ENCODE peak calls at places on chromosomes 6 and 20, in five cellular contexts. X is adipocyte, Y is NCI-H2081, F is mesendoderm, D is substantia nigra. B is an unnamed sample.

GRCh38 chr6:139253656-139254055 is 38.1 kb downstream of the TXLNB start:
- DNase-seq in X (no peak), Y (no peak), F (no peak), D (no peak), B (no peak)

GRCh38 chr6:151389640-151390275 is 1.6 kb downstream of the ZBTB2 start:
- DNase-seq in X (peak), Y (peak), F (peak), D (no peak), B (no peak)

GRCh38 chr6:2725999-2726567 is 24.6 kb downstream of the MYLK4 start:
- DNase-seq in X (peak), Y (no peak), F (peak), D (no peak), B (no peak)

GRCh38 chr6:112254921-112255320 is 554 bp upstream of the LAMA4 start:
- DNase-seq in X (no peak), Y (no peak), F (no peak), D (no peak), B (no peak)

GRCh38 chr20:32918296-32918695 is 59.6 kb downstream of the EFCAB8 start:
- DNase-seq in X (no peak), Y (no peak), F (no peak), D (no peak), B (no peak)

GRCh38 chr6:15063253-15063853 is 182.5 kb upstream of the JARID2 start:
- DNase-seq in X (no peak), Y (no peak), F (no peak), D (no peak), B (no peak)

GRCh38 chr6:98841589-98842488 is 7.5 kb downstream of the POU3F2 start:
- DNase-seq in X (no peak), Y (no peak), F (no peak), D (no peak), B (no peak)

GRCh38 chr6:108850669-108851467 is 2.6 kb downstream of the ARMC2 start:
- DNase-seq in X (peak), Y (no peak), F (no peak), D (no peak), B (no peak)

GRCh38 chr20:50580016-50580747 is 70.0 kb downstream of the PTPN1 start:
- DNase-seq in X (peak), Y (peak), F (peak), D (no peak), B (peak)

GRCh38 chr20:24619212-24619611 is 149.8 kb downstream of the SYNDIG1 start:
- DNase-seq in X (no peak), Y (no peak), F (no peak), D (no peak), B (no peak)

GRCh38 chr20:36249450-36249849 is 13.2 kb downstream of the AAR2 start:
- DNase-seq in X (no peak), Y (no peak), F (peak), D (no peak), B (no peak)

GRCh38 chr6:131976545-131977061 is 25.4 kb upstream of the CCN2 start:
- DNase-seq in X (peak), Y (no peak), F (no peak), D (no peak), B (no peak)

GRCh38 chr20:49882171-49882970 is 33.0 kb downstream of the SPATA2 start:
- DNase-seq in X (no peak), Y (no peak), F (no peak), D (no peak), B (no peak)

GRCh38 chr6:7615611-7616383 is 25.8 kb downstream of the SNRNP48 start:
- DNase-seq in X (peak), Y (peak), F (peak), D (no peak), B (peak)

GRCh38 chr6:31178143-31179041 is 7.9 kb upstream of the POU5F1 start:
- DNase-seq in X (no peak), Y (no peak), F (no peak), D (no peak), B (no peak)

GRCh38 chr6:31086788-31087440 is 25.5 kb downstream of the C6orf15 start:
- DNase-seq in X (peak), Y (no peak), F (peak), D (no peak), B (no peak)

GRCh38 chr6:38100380-38100779 is 280.9 kb downstream of the ZFAND3 start:
- DNase-seq in X (no peak), Y (no peak), F (no peak), D (no peak), B (no peak)

GRCh38 chr6:51472745-51473483 is 614.5 kb downstream of the PKHD1 start:
- DNase-seq in X (no peak), Y (no peak), F (peak), D (no peak), B (no peak)

GRCh38 chr20:3084283-3084985 is at the start of gene AVP:
- DNase-seq in X (no peak), Y (no peak), F (no peak), D (no peak), B (no peak)

GRCh38 chr20:38083338-38084048 is 49.9 kb downstream of the RPRD1B start:
- DNase-seq in X (no peak), Y (no peak), F (no peak), D (no peak), B (no peak)

GRCh38 chr6:76703285-76703684 is 630.8 kb upstream of the IMPG1 start:
- DNase-seq in X (no peak), Y (no peak), F (no peak), D (no peak), B (no peak)

GRCh38 chr20:33948480-33948879 is 45.2 kb upstream of the RALY start:
- DNase-seq in X (no peak), Y (no peak), F (no peak), D (no peak), B (no peak)